ENCODE peak calls at places on chromosomes 7 and 10, in five cellular contexts. A, O, L, C and M are unnamed samples.

GRCh38 chr10:43616697-43617370 is 10.6 kb downstream of the ZNF485 start:
- DNase-seq in A (no peak), O (peak), L (no peak), C (no peak), M (no peak)

GRCh38 chr7:2209961-2210323 is 22.8 kb downstream of the MAD1L1 start:
- DNase-seq in A (peak), O (no peak), L (no peak), C (no peak), M (no peak)

GRCh38 chr7:129665013-129665401 is 53.5 kb downstream of the NRF1 start:
- DNase-seq in A (no peak), O (peak), L (peak), C (no peak), M (no peak)

GRCh38 chr7:75596727-75597614 is 104.9 kb downstream of the SPDYE5 start:
- DNase-seq in A (no peak), O (peak), L (peak), C (no peak), M (no peak)

GRCh38 chr7:142603870-142604448 is 145.3 kb upstream of the PRSS1 start:
- DNase-seq in A (peak), O (peak), L (peak), C (no peak), M (peak)

GRCh38 chr7:133056370-133057238 is 25.3 kb downstream of the CHCHD3 start:
- DNase-seq in A (no peak), O (no peak), L (no peak), C (no peak), M (no peak)

GRCh38 chr10:75404335-75405200 is 3.0 kb upstream of the ZNF503 start:
- DNase-seq in A (peak), O (no peak), L (peak), C (no peak), M (no peak)

GRCh38 chr10:107686095-107686494 is 521.6 kb upstream of the SORCS1 start:
- DNase-seq in A (no peak), O (no peak), L (no peak), C (no peak), M (no peak)

GRCh38 chr10:49354593-49354992 is 41.3 kb downstream of the DRGX start:
- DNase-seq in A (no peak), O (no peak), L (no peak), C (peak), M (no peak)

GRCh38 chr7:80830000-80830399 is 88.9 kb downstream of the SEMA3C start:
- DNase-seq in A (no peak), O (no peak), L (no peak), C (no peak), M (no peak)

GRCh38 chr7:105975770-105976428 is 12.8 kb downstream of the CDHR3 start:
- DNase-seq in A (no peak), O (peak), L (peak), C (no peak), M (no peak)

GRCh38 chr10:126463306-126463705 is 75.0 kb upstream of the ADAM12 start:
- DNase-seq in A (no peak), O (no peak), L (no peak), C (no peak), M (no peak)

GRCh38 chr7:140261522-140261921 is 84.7 kb upstream of the KDM7A start:
- DNase-seq in A (no peak), O (no peak), L (no peak), C (no peak), M (no peak)

GRCh38 chr7:158252837-158253669 is 334.6 kb downstream of the PTPRN2 start:
- DNase-seq in A (peak), O (no peak), L (no peak), C (no peak), M (no peak)

GRCh38 chr7:20793258-20793657 is 6.6 kb upstream of the SP8 start:
- DNase-seq in A (no peak), O (no peak), L (no peak), C (no peak), M (no peak)

GRCh38 chr10:30387646-30388243 is 38.7 kb upstream of the MTPAP start:
- DNase-seq in A (no peak), O (peak), L (peak), C (no peak), M (no peak)

GRCh38 chr10:77889277-77889903 is 37.2 kb downstream of the DLG5 start:
- DNase-seq in A (no peak), O (no peak), L (no peak), C (no peak), M (no peak)

GRCh38 chr10:119489572-119490326 is 52.8 kb downstream of the RGS10 start:
- DNase-seq in A (peak), O (peak), L (peak), C (no peak), M (peak)

GRCh38 chr10:81873932-81874816 is 820 bp upstream of the NRG3 start:
- DNase-seq in A (peak), O (peak), L (peak), C (no peak), M (peak)

GRCh38 chr10:97333351-97333600 is 1.3 kb downstream of the FRAT2 start:
- DNase-seq in A (peak), O (peak), L (peak), C (no peak), M (no peak)

GRCh38 chr7:158413962-158414961 is 173.4 kb downstream of the PTPRN2 start:
- DNase-seq in A (no peak), O (no peak), L (peak), C (no peak), M (no peak)

GRCh38 chr7:71616217-71616616 is 484.3 kb downstream of the GALNT17 start:
- DNase-seq in A (no peak), O (no peak), L (no peak), C (no peak), M (no peak)

GRCh38 chr7:155106356-155106755 is 36.2 kb downstream of the HTR5A start:
- DNase-seq in A (no peak), O (no peak), L (no peak), C (no peak), M (no peak)

GRCh38 chr7:90900640-90901353 is 304.7 kb downstream of the CDK14 start:
- DNase-seq in A (no peak), O (no peak), L (peak), C (no peak), M (no peak)

GRCh38 chr7:5294169-5294987 is 11.6 kb downstream of the SLC29A4 start:
- DNase-seq in A (no peak), O (no peak), L (no peak), C (no peak), M (no peak)

GRCh38 chr7:130831817-130832481 is 97.9 kb upstream of the KLF14 start:
- DNase-seq in A (peak), O (peak), L (peak), C (no peak), M (no peak)

GRCh38 chr7:148286150-148286549 is 304.4 kb upstream of the C7orf33 start:
- DNase-seq in A (no peak), O (no peak), L (no peak), C (peak), M (peak)

GRCh38 chr7:130329466-130329865 is 15.2 kb upstream of the CPA5 start:
- DNase-seq in A (no peak), O (no peak), L (no peak), C (no peak), M (no peak)

GRCh38 chr7:16223963-16224707 is 197.2 kb downstream of the CRPPA start:
- DNase-seq in A (no peak), O (no peak), L (no peak), C (no peak), M (no peak)

GRCh38 chr10:30639946-30640786 is 10.6 kb upstream of the LYZL2 start:
- DNase-seq in A (peak), O (peak), L (peak), C (no peak), M (no peak)

GRCh38 chr7:12089951-12090756 is 120.9 kb upstream of the TMEM106B start:
- DNase-seq in A (no peak), O (peak), L (no peak), C (no peak), M (no peak)

GRCh38 chr10:92678196-92678595 is 11.6 kb upstream of the HHEX start:
- DNase-seq in A (no peak), O (no peak), L (no peak), C (no peak), M (no peak)

GRCh38 chr10:12333382-12334185 is 15.8 kb upstream of the CAMK1D start:
- DNase-seq in A (peak), O (peak), L (peak), C (peak), M (no peak)

GRCh38 chr10:13087986-13088618 is 11.9 kb upstream of the OPTN start:
- DNase-seq in A (no peak), O (peak), L (peak), C (no peak), M (no peak)

GRCh38 chr10:48572414-48572813 is 32.5 kb downstream of the ARHGAP22 start:
- DNase-seq in A (no peak), O (peak), L (peak), C (no peak), M (no peak)

GRCh38 chr10:62396864-62397263 is 22.7 kb downstream of the ZNF365 start:
- DNase-seq in A (no peak), O (no peak), L (no peak), C (no peak), M (no peak)

GRCh38 chr10:1454964-1455363 is 282.4 kb downstream of the ADARB2 start:
- DNase-seq in A (no peak), O (no peak), L (no peak), C (peak), M (no peak)

GRCh38 chr10:79270471-79271246 is 76.6 kb upstream of the PPIF start:
- DNase-seq in A (no peak), O (no peak), L (no peak), C (no peak), M (peak)
- TF ChIP-seq CTCF in A (no peak), O (no peak), L (no peak), C (no peak), M (peak)

GRCh38 chr10:86595496-86595895 is 58.9 kb upstream of the OPN4 start:
- DNase-seq in A (no peak), O (no peak), L (no peak), C (no peak), M (no peak)
- TF ChIP-seq CTCF in A (no peak), O (no peak), L (no peak), C (no peak), M (no peak)

GRCh38 chr10:61176428-61176827 is 232.4 kb upstream of the RHOBTB1 start:
- DNase-seq in A (no peak), O (no peak), L (no peak), C (no peak), M (no peak)
- TF ChIP-seq CTCF in A (no peak), O (no peak), L (no peak), C (no peak), M (no peak)

GRCh38 chr7:519974-520458 is 370 bp upstream of the PDGFA start:
- DNase-seq in A (no peak), O (peak), L (peak), C (no peak), M (peak)

GRCh38 chr7:522071-522937 is 2.7 kb upstream of the PDGFA start:
- DNase-seq in A (peak), O (peak), L (peak), C (no peak), M (no peak)

GRCh38 chr7:521221-522070 is 1.8 kb upstream of the PDGFA start:
- DNase-seq in A (peak), O (peak), L (peak), C (no peak), M (peak)

GRCh38 chr7:519429-519973 is at the start of gene PDGFA:
- DNase-seq in A (peak), O (peak), L (peak), C (no peak), M (peak)

DNA sequence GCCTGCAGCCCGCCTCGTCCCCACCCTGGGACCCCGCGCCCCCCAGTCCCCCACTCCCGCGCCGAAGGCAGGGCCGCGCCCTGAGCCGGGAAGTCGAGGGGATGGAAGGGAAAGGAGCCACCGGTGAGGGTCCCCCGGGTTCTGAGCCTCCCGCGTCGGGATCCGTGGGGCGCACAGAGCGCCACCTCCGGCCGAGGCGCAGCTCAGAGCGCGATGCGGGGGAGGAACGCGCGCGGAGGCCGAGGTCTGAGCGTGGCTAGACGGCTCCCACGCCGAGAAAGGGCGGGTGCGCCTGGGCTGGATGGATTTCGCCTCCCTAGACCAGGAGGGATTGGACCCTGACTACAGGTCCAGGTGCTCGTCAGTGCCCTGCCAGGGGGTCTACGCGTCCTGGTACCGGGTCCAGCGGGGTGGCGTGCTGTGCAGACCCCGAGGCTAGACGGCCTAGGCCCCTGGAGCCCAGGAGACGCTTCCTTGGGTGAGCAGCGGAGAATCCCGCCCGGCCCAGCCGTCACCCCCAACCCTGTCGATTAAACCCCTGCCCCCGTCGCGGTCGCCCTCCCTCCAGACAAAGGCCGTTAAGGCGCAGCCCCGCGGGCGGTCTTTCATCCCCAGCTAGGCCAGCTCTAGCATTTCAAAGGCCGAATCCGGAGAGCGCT is 986 bp upstream of the PDGFA start:
- DNase-seq in A (no peak), O (no peak), L (peak), C (no peak), M (no peak)
- TF ChIP-seq CTCF in A (no peak), O (no peak), L (no peak), C (no peak), M (no peak)

GRCh38 chr7:66198461-66198860 is 6.7 kb upstream of the TPST1 start:
- DNase-seq in A (no peak), O (no peak), L (no peak), C (no peak), M (no peak)

GRCh38 chr7:66193146-66193725 is 11.9 kb upstream of the TPST1 start:
- DNase-seq in A (no peak), O (no peak), L (no peak), C (no peak), M (no peak)

GRCh38 chr7:66202380-66202779 is 2.8 kb upstream of the TPST1 start:
- DNase-seq in A (no peak), O (no peak), L (no peak), C (no peak), M (no peak)

GRCh38 chr7:66198956-66199355 is 6.2 kb upstream of the TPST1 start:
- DNase-seq in A (no peak), O (no peak), L (no peak), C (no peak), M (no peak)
- TF ChIP-seq CTCF in A (no peak), O (no peak), L (no peak), C (no peak), M (no peak)

DNA sequence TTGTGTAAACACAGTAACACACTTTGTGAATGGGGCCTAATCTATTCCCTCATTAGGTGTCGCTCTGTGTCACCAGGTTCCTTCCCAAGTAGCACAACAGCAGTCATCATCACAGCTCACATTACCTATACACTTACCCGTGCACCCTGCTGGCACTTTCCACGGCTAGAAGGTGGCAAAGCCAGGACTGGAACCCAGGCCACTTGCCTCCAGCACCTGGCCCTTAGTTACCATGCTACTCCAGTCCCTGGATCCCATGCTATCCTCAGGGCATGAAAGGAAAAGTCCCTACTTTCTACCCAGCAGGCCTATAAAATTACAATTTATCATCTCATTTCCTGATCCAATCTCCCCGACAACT is 18.4 kb downstream of the SMURF1 start:
- DNase-seq in A (no peak), O (no peak), L (no peak), C (no peak), M (no peak)
- TF ChIP-seq CTCF in A (no peak), O (no peak), L (no peak), C (no peak), M (no peak)

DNA sequence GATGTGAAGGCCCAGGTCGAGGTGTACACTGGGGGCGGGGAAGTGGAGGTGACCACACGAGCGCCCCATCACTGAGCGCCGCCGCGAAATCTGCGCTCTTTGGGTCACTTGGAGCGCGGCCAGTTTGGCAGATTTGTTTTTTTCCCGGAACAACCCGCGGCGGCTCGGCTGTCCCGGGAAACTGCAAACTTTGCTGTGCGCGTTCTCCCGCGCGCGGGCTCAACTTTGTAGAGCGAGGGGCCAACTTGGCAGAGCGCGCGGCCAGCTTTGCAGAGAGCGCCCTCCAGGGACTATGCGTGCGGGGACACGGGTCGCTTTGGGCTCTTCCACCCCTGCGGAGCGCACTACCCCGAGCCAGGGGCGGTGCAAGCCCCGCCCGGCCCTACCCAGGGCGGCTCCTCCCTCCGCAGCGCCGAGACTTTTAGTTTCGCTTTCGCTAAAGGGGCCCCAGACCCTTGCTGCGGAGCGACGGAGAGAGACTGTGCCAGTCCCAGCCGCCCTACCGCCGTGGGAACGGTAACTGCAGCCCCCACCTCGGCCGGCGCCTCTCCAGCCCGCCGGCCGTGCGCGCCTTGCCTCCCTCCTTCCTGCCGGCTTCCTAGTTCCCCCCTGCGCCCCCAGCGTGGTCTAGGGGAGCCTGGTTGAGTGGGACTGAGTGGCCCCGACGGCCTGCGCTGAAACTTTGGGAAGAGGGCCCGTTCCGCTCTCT is at the start of gene CASP7:
- DNase-seq in A (peak), O (peak), L (peak), C (no peak), M (peak)
- TF ChIP-seq CTCF in A (no peak), O (no peak), L (no peak), C (peak), M (no peak)

GRCh38 chr7:15199482-15199881 is 296.9 kb upstream of the DGKB start:
- DNase-seq in A (no peak), O (peak), L (peak), C (no peak), M (no peak)
- TF ChIP-seq CTCF in A (no peak), O (peak), L (no peak), C (no peak), M (peak)